ENCODE peak calls at places on chromosomes 2 and 18, in seven cellular contexts. N is gastrocnemius medialis, W is transverse colon, H is GM20000, O is type B pancreatic cell, Q is thoracic aorta, F is astrocyte of the spinal cord. T is an unnamed sample.

GRCh38 chr18:23438608-23439366 is 14.3 kb upstream of the RIOK3 start:
- DNase-seq in W (no peak), O (no peak), N (no peak), F (no peak), H (no peak), Q (no peak), T (no peak)

GRCh38 chr2:236380051-236380612 is 115.9 kb upstream of the ASB18 start:
- DNase-seq in W (no peak), O (no peak), N (no peak), F (no peak), Q (no peak), H (no peak), T (no peak)

GRCh38 chr18:64233855-64234254 is 85.0 kb upstream of the LINC00305 start:
- DNase-seq in F (no peak), O (no peak), H (no peak), Q (no peak), W (no peak), N (no peak), T (no peak)

GRCh38 chr2:192194065-192194865 is 468 bp downstream of the TMEFF2 start:
- DNase-seq in W (no peak), N (peak), O (peak), Q (no peak), H (peak), F (peak), T (no peak)

GRCh38 chr2:129929321-129930290 is 49.9 kb upstream of the RAB6C start:
- DNase-seq in H (peak), W (no peak), F (no peak), N (peak), Q (no peak), O (peak), T (no peak)

GRCh38 chr18:2572892-2573291 is 1.5 kb downstream of the NDC80 start:
- DNase-seq in O (no peak), Q (no peak), W (no peak), H (no peak), F (no peak), N (no peak), T (no peak)

GRCh38 chr2:119486196-119486827 is 38.0 kb downstream of the SCTR start:
- DNase-seq in W (no peak), O (peak), N (no peak), Q (no peak), F (no peak), H (no peak), T (no peak)

GRCh38 chr18:79805211-79805862 is 7.6 kb downstream of the KCNG2 start:
- DNase-seq in Q (no peak), N (no peak), F (no peak), O (no peak), H (no peak), W (no peak), T (no peak)

GRCh38 chr2:18247282-18248110 is 313.0 kb downstream of the RDH14 start:
- DNase-seq in O (no peak), N (no peak), H (no peak), W (no peak), F (no peak), Q (no peak), T (no peak)

GRCh38 chr2:219277703-219278654 is 1.2 kb upstream of the DNAJB2 start:
- DNase-seq in W (peak), F (peak), O (peak), H (peak), Q (no peak), N (peak), T (no peak)

GRCh38 chr2:108907822-108908716 is 81.0 kb downstream of the EDAR start:
- DNase-seq in N (no peak), Q (no peak), O (peak), H (no peak), W (no peak), F (no peak), T (no peak)

GRCh38 chr2:43426305-43427031 is 169.4 kb downstream of the THADA start:
- DNase-seq in O (no peak), F (peak), H (peak), W (peak), Q (no peak), N (peak), T (peak)

GRCh38 chr18:34153711-34154110 is 71.0 kb downstream of the NOL4 start:
- DNase-seq in Q (no peak), W (no peak), F (peak), N (no peak), H (no peak), O (no peak), T (no peak)

GRCh38 chr2:173049732-173050314 is 25.8 kb upstream of the MAP3K20 start:
- DNase-seq in O (no peak), Q (no peak), F (no peak), H (no peak), N (no peak), W (no peak), T (no peak)

DNA sequence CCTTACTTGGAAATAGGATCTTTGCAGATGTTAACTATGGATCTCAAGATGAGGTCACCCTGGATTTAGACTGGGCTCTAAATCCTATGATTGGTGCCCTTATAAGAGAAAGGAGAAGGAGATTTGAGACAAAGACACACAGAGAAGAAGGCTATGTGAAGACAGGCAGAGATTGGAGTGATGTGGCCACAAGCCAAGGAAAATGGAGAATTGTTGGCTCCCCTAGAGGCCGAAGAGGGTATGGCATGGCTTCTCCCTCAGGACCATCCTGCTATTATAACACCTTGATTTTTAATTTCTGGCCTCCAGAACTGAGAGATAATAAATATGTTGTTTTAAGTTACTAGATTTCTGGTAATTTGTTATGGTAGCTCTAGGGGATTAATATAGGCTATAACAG is 7.6 kb downstream of the CYBRD1 start:
- DNase-seq in N (no peak), Q (no peak), W (no peak), F (no peak), O (no peak), H (no peak), T (no peak)
- TF ChIP-seq CTCF in N (no peak), Q (peak), W (peak), F (peak), O (peak), H (peak), T (peak)

DNA sequence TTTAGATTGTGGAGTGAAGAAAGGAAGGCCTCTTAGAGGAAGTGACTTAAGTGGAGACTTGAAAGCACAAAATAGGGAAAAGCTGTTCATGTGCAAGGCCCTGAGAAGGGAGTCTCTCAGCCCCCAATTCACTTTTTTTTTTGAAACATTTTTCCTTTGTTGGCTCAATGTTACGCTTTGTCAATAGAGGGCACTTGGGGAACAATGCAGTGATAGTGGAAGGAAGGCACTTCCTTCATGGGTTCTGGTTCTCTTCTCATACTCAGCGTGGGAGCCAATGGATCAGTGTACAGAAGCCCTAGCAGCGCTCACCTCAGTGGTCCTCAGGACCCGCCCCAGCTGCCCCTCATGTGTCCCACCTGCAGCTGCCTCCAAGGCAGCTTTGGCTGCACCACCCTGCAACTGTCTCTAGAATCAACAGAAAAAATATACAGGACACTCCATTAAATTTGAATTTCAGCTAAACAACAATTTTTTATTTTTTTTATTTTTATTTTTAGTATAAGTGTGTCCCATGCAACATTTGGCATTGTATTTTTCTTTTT is 8.6 kb upstream of the C2orf42 start:
- DNase-seq in F (no peak), H (no peak), O (no peak), Q (no peak), N (no peak), W (no peak), T (no peak)
- TF ChIP-seq CTCF in F (no peak), H (no peak), O (no peak), Q (no peak), N (no peak), W (no peak), T (peak)

DNA sequence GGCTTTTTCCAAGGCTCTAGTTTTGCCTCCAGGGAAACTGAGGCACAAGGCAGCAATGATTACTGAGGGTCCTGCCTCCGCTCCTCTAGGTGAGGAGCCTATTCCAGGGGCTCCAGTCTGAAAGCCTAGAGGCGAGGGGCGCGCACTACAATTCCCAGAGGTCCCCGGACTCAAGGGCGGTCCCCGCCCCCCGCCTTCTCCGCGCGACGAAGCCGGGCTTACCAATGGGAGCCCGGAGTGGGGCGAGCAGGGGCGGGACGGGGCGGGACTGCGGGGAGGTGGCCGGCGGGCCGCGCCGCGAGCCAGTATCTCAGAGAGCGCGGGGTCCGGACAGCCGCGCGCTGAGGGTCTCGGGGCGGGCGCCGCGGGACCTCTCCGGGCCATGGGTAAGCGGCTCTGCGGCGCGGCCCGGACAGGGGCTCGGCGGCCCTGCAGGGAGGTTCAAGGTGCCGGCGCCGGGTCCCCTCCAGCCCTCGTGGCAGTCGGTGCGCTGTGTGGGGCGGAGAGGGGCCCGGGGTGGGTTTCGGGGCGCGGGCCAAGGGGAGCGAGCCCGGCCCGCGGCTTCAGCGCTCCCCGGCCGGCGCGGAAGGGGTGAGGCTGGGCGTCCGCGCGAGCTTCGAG is at the start of gene ARID5A:
- DNase-seq in F (peak), O (peak), H (peak), N (peak), Q (peak), W (peak), T (no peak)
- TF ChIP-seq CTCF in F (peak), O (peak), H (no peak), N (no peak), Q (peak), W (peak), T (peak)

DNA sequence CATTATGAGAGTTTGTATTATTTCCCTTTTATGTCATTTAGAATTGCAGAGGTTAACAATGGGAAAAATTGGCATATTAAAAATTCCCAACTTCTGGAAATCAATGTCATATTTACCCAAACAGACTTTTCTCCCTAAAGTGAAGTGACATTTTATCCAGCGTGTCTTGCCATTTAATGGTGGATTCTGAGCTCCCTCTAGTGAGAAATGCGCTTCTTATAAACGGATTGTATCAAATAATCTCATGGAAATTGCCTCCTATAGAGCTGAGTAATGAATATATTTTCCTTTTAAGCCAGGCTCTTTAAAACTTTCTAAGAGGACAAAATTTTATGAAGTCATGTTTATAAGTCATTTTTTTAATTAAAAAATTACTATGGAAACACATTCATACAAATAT is 5.7 kb upstream of the GCFC2 start:
- DNase-seq in Q (no peak), N (no peak), W (no peak), O (no peak), F (no peak), H (no peak), T (no peak)
- TF ChIP-seq CTCF in Q (no peak), N (no peak), W (no peak), O (no peak), F (no peak), H (no peak), T (no peak)

DNA sequence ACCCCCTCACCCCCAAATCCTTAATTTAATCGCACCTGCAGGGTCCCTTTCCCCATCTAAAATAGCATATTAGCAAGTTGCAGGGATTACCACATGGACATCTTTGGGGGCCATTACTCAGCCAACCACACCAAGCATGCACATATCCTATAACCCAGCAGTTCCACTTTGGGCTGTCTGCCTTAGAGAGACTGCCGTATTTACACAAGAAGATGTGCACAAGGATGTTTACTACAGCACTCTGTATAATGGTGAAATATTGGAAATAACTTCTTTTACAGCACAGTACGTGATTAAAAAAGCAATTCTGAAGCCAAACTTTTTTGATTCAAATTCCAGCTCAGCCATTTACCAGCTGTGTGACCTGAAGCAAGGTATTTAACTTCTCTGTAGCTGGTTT is 17.2 kb upstream of the LDLRAD4 start:
- DNase-seq in W (no peak), O (no peak), F (no peak), N (no peak), Q (no peak), H (no peak), T (no peak)
- TF ChIP-seq CTCF in W (no peak), O (no peak), F (no peak), N (no peak), Q (no peak), H (no peak), T (no peak)

GRCh38 chr18:48948112-48949050 is 2.4 kb downstream of the SMAD7 start:
- DNase-seq in O (no peak), W (peak), N (no peak), F (peak), H (peak), Q (no peak), T (no peak)
- TF ChIP-seq CTCF in O (no peak), W (no peak), N (no peak), F (no peak), H (no peak), Q (no peak), T (no peak)

T was measured in GM12864.